ENCODE peak calls at places on chromosomes 12 and 14, in four cellular contexts. X is WTC11, C is cardiac muscle cell, M is pancreas. J is an unnamed sample.
A peak's percentile ranks its signal among the peaks of the same experiment; 100 is the strongest.

GRCh38 chr12:57340104-57340503 is 89.1 kb upstream of the STAC3 start:
- DNase-seq in X (no peak), M (no peak), C (peak; percentile 77), J (no peak)

GRCh38 chr12:22625671-22626251 is 790 bp downstream of the ETNK1 start:
- DNase-seq in M (no peak), X (peak; percentile 33), C (peak; percentile 47), J (peak; percentile 65)

GRCh38 chr12:49568442-49568776 is 467 bp upstream of the MCRS1 start:
- DNase-seq in X (no peak), C (no peak), M (no peak), J (no peak)

GRCh38 chr14:66228267-66228970 is 257.8 kb upstream of the CCDC196 start:
- DNase-seq in C (no peak), M (no peak), X (no peak), J (peak; percentile 59)

GRCh38 chr14:66600416-66600815 is 92.5 kb downstream of the GPHN start:
- DNase-seq in C (no peak), M (no peak), X (no peak), J (peak; percentile 58)

GRCh38 chr14:24398943-24399801 is at the start of gene NYNRIN:
- DNase-seq in C (peak; percentile 82), M (no peak), X (peak; percentile 70), J (no peak)

GRCh38 chr12:126191037-126191891 is 1126.0 kb downstream of the AACS start:
- DNase-seq in C (peak; percentile 46), X (no peak), M (peak; percentile 83), J (no peak)

GRCh38 chr14:77641534-77642341 is 25.3 kb upstream of the SPTLC2 start:
- DNase-seq in M (peak; percentile 46), X (no peak), C (no peak), J (peak; percentile 43)

GRCh38 chr12:127292736-127293135 is 974.2 kb upstream of the TMEM132C start:
- DNase-seq in X (no peak), C (no peak), M (no peak), J (no peak)

GRCh38 chr14:50038398-50039119 is 77.8 kb downstream of the VCPKMT start:
- DNase-seq in M (no peak), X (no peak), C (peak; percentile 50), J (peak; percentile 94)

GRCh38 chr12:118980407-118981014 is 830 bp upstream of the SRRM4 start:
- DNase-seq in M (no peak), C (peak; percentile 28), X (peak; percentile 67), J (no peak)

GRCh38 chr12:87120440-87120839 is 864.2 kb upstream of the MGAT4C start:
- DNase-seq in C (no peak), M (peak; percentile 6), X (no peak), J (peak; percentile 14)

GRCh38 chr12:76890407-76891143 is 11.8 kb upstream of the CSRP2 start:
- DNase-seq in X (no peak), C (no peak), M (no peak), J (peak; percentile 62)

GRCh38 chr14:67674480-67675218 is at the start of gene VTI1B:
- DNase-seq in C (peak; percentile 90), X (peak; percentile 81), M (peak; percentile 78), J (peak; percentile 67)

GRCh38 chr12:50689437-50689836 is 74.5 kb upstream of the ATF1 start:
- DNase-seq in M (no peak), C (no peak), X (no peak), J (no peak)

GRCh38 chr12:103955811-103956514 is 9.7 kb upstream of the TDG start:
- DNase-seq in X (no peak), C (peak; percentile 6), M (no peak), J (peak; percentile 20)

GRCh38 chr14:48323655-48324054 is 648.2 kb upstream of the MDGA2 start:
- DNase-seq in C (no peak), X (no peak), M (no peak), J (peak; percentile 41)

GRCh38 chr14:59189281-59189821 is 884 bp downstream of the DAAM1 start:
- DNase-seq in X (peak; percentile 15), C (peak; percentile 58), M (peak; percentile 30), J (peak; percentile 11)

GRCh38 chr14:101560534-101561113 is 671 bp upstream of the DIO3 start:
- DNase-seq in M (no peak), C (no peak), X (no peak), J (no peak)

GRCh38 chr12:50185975-50186663 is 18.9 kb upstream of the CERS5 start:
- DNase-seq in X (no peak), C (no peak), M (no peak), J (peak; percentile 22)

GRCh38 chr14:102920273-102920997 is 2.0 kb upstream of the AMN start:
- DNase-seq in X (no peak), M (no peak), C (no peak), J (no peak)

GRCh38 chr14:58631720-58632119 is 6.0 kb upstream of the DACT1 start:
- DNase-seq in C (no peak), M (no peak), X (no peak), J (no peak)

GRCh38 chr14:77063581-77064289 is 34.3 kb upstream of the CIPC start:
- DNase-seq in X (no peak), M (no peak), C (no peak), J (no peak)

GRCh38 chr14:22039938-22040780 is 366.5 kb upstream of the OR4E1 start:
- DNase-seq in X (no peak), M (no peak), C (peak; percentile 15), J (peak; percentile 27)

GRCh38 chr12:64681200-64682052 is 71.1 kb downstream of the RASSF3 start:
- DNase-seq in M (no peak), C (no peak), X (no peak), J (no peak)

GRCh38 chr14:65465584-65465983 is 53.1 kb downstream of the FUT8 start:
- DNase-seq in M (no peak), X (no peak), C (no peak), J (no peak)

GRCh38 chr14:25463475-25463874 is 413.5 kb upstream of the STXBP6 start:
- DNase-seq in M (no peak), C (no peak), X (no peak), J (no peak)

GRCh38 chr14:104001003-104001402 is 58.7 kb upstream of the RD3L start:
- DNase-seq in X (peak; percentile 54), M (no peak), C (peak; percentile 9), J (peak; percentile 4)

GRCh38 chr12:101570022-101570421 is 24.7 kb upstream of the MYBPC1 start:
- DNase-seq in M (peak; percentile 13), C (no peak), X (no peak), J (peak; percentile 41)

GRCh38 chr14:90523544-90523943 is 126.7 kb downstream of the CALM1 start:
- DNase-seq in X (no peak), C (no peak), M (no peak), J (no peak)

GRCh38 chr12:105822131-105823103 is 316.3 kb downstream of the NUAK1 start:
- DNase-seq in X (no peak), C (no peak), M (no peak), J (no peak)

GRCh38 chr14:103398427-103399195 is 13.4 kb downstream of the MARK3 start:
- DNase-seq in X (no peak), C (no peak), M (no peak), J (peak; percentile 61)

GRCh38 chr14:104678346-104678745 is 11.1 kb upstream of the INF2 start:
- DNase-seq in C (peak; percentile 35), M (no peak), X (no peak), J (no peak)

GRCh38 chr14:72172075-72172474 is 239.8 kb downstream of the RGS6 start:
- DNase-seq in X (no peak), C (no peak), M (no peak), J (no peak)

GRCh38 chr12:30996255-30996654 is 69.7 kb downstream of the TSPAN11 start:
- DNase-seq in M (no peak), X (no peak), C (no peak), J (peak; percentile 36)

GRCh38 chr12:6824085-6824800 is 2.6 kb downstream of the GPR162 start:
- DNase-seq in C (no peak), X (no peak), M (no peak), J (no peak)

GRCh38 chr12:105420659-105421240 is 90.3 kb downstream of the C12orf75 start:
- DNase-seq in M (peak; percentile 81), C (peak; percentile 83), X (peak; percentile 82), J (peak; percentile 74)

DNA sequence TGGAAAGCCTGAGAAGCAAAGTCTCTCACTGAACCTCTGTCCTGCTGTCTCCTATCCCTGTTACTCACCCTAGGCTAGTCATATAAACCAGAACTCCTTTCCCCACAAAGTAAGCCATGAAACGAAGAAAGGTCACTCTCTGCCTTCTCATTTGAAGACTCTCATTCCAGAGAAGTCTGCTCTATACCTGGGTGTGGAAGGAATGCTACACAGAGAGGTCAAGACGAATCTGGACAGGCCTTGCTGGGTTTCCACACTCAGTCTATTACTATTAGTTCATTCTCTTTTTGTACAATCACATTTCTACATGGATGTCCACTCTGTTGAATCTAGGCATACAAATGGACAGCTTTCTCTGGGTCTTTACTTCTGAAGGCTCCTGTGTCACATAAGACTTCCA is 2.4 kb upstream of the AEBP2 start:
- DNase-seq in X (no peak), M (no peak), C (no peak), J (no peak)
- TF ChIP-seq CTCF in X (no peak), M (no peak), C (no peak), J (no peak)

GRCh38 chr14:69948311-69948710 is 69.1 kb downstream of the SMOC1 start:
- DNase-seq in M (no peak), C (no peak), X (no peak), J (no peak)
- TF ChIP-seq CTCF in M (no peak), C (no peak), X (no peak), J (no peak)

GRCh38 chr14:61739133-61739532 is 23.1 kb upstream of the SNAPC1 start:
- DNase-seq in M (no peak), C (no peak), X (no peak), J (no peak)

GRCh38 chr14:61737913-61738312 is 24.3 kb upstream of the SNAPC1 start:
- DNase-seq in M (no peak), C (no peak), X (no peak), J (no peak)

GRCh38 chr14:61730756-61731373 is 31.4 kb upstream of the SNAPC1 start:
- DNase-seq in M (no peak), C (no peak), X (no peak), J (no peak)

GRCh38 chr14:61736751-61737150 is 25.5 kb upstream of the SNAPC1 start:
- DNase-seq in C (no peak), X (no peak), M (no peak), J (no peak)

GRCh38 chr14:61733972-61734371 is 28.2 kb upstream of the SNAPC1 start:
- DNase-seq in X (no peak), M (no peak), C (no peak), J (no peak)
- TF ChIP-seq CTCF in X (no peak), M (no peak), C (no peak), J (no peak)

DNA sequence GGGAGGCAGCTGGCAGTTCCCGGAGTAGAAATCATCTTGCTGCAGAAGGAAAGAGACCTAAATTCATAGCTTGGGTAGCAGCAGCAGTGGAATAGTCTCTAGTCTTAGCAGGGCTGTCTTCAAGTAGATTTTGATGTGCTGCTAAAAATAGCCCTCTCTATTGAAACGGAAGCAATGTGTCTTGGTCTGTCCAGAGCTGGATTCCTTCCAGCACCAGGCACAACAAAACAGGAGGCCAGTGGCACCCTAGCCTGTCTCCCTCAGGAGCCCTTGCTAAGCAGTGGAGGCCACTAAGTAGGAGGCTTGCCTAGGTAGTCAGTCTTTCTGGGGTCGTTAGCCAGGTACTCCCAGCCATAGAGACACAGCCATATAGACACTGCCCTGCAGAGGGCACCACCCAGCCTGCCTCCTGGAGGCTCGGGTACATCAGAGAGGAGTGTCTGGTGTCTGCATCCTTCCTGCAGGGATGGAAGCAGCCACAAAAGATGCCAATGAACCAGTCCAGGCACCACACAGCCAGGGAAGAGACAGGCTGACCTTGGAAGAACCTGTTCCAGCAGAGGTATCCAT is 97.5 kb downstream of the CRACR2A start:
- DNase-seq in X (peak; percentile 69), C (peak; percentile 68), M (no peak), J (peak; percentile 27)
- TF ChIP-seq CTCF in X (no peak), C (peak; percentile 47), M (no peak), J (no peak)